ENCODE peak calls at places on chromosomes 11 and 22, in five cellular contexts. M is astrocyte of the spinal cord, R is endothelial cell, V is AG09309, B is stomach. F is an unnamed sample.

GRCh38 chr11:113351490-113351889 is 36.1 kb upstream of the ANKK1 start:
- DNase-seq in M (no peak), R (no peak), V (no peak), B (no peak), F (no peak)

GRCh38 chr11:73995247-73995646 is 12.6 kb upstream of the UCP2 start:
- DNase-seq in M (no peak), R (no peak), V (no peak), B (no peak), F (no peak)

GRCh38 chr11:131606936-131607335 is 236.5 kb downstream of the NTM start:
- DNase-seq in M (no peak), R (no peak), V (no peak), B (no peak), F (no peak)

GRCh38 chr11:83249972-83250593 is 36.1 kb downstream of the CCDC90B start:
- DNase-seq in M (peak; percentile 65), R (no peak), V (no peak), B (no peak), F (peak; percentile 39)

GRCh38 chr22:41657709-41658108 is 31.0 kb downstream of the SNU13 start:
- DNase-seq in M (no peak), R (no peak), V (no peak), B (no peak), F (no peak)

GRCh38 chr11:19978668-19979518 is 181.4 kb downstream of the DBX1 start:
- DNase-seq in M (peak; percentile 95), R (no peak), V (peak; percentile 64), B (no peak), F (no peak)

GRCh38 chr22:18068381-18068988 is 9.3 kb upstream of the PEX26 start:
- DNase-seq in M (no peak), R (no peak), V (no peak), B (no peak), F (no peak)

GRCh38 chr11:42205518-42205917 is 746.1 kb upstream of the LRRC4C start:
- DNase-seq in M (no peak), R (no peak), V (no peak), B (no peak), F (no peak)

GRCh38 chr11:8707541-8708270 is 25.1 kb downstream of the RPL27A start:
- DNase-seq in M (peak; percentile 15), R (no peak), V (no peak), B (no peak), F (no peak)

GRCh38 chr11:41281131-41281742 is 178.2 kb downstream of the LRRC4C start:
- DNase-seq in M (peak; percentile 46), R (no peak), V (peak; percentile 7), B (no peak), F (no peak)

GRCh38 chr11:95925011-95925410 is 1.1 kb upstream of the MTMR2 start:
- DNase-seq in M (peak; percentile 37), R (no peak), V (no peak), B (no peak), F (peak; percentile 4)

DNA sequence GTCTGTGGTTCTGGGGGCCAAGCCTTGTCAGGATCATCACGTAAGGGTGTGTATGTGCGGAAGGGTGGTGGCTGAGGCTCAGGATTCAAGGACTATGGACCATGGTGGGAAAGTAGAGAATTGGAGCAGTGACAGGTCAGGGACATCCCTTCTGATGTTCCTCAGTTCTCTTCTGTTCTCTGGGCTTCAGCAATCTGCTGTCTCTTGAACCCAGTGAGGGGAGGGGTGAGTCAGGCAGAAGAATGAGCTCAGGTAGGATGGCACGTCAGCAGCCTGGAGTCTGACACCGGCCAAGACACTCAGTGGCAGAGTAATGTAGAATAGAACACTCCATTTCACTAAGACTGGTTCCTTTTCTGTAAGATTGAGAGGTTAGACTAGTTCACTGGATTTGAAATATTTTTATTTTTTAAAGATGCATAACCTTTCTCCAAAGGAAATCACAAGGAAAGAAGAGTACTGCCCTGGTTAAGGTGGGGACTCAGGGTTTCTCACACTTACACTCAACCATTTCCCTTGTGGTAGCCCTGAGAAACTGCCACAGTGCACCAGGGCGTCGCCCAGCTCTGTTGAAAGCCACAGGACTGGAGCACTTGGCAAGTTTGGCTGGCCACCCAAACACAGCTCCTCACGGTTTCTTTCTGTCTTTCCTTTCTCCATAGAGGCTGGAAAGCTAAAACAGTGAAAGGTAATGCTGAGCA is 23.2 kb upstream of the MICAL2 start:
- DNase-seq in M (peak; percentile 79), R (no peak), V (peak; percentile 64), B (no peak), F (no peak)
- TF ChIP-seq CTCF in M (peak; percentile 33), R (no peak), V (peak; percentile 30), B (peak; percentile 20), F (no peak)

GRCh38 chr11:1382831-1383607 is 6.7 kb upstream of the BRSK2 start:
- DNase-seq in M (peak; percentile 37), R (peak; percentile 61), V (no peak), B (peak; percentile 83), F (peak; percentile 81)
- TF ChIP-seq CTCF in M (no peak), R (no peak), V (no peak), B (no peak), F (no peak)

DNA sequence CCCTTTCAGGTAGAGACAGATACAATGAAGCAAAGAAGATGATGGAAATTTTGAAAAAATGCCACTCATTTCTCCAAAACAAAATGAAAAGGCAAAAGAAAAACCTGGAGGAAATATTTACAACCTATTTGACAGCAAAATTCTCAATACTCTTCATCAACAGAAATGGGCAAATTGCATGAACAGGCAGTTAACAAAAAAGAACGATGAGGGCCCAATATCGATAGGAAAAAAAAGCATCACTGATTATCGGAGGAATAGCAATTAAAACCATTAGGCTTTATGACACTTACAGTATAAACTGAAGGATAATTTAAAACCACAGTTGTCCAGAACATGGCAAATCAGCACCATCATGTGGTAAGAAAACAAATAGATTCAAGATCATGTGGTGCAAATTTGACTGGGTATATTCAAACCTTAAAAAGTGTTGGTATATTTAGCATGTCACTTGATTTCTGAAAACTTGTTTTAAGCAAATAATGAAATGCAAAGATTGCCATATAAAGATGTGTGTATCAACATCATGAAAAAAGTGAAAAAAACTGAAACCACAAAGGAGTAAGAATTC is 222.9 kb downstream of the BRD1 start:
- DNase-seq in M (no peak), R (no peak), V (no peak), B (no peak), F (no peak)
- TF ChIP-seq CTCF in M (no peak), R (no peak), V (no peak), B (no peak), F (no peak)

GRCh38 chr22:27810566-27810965 is 9.0 kb upstream of the MN1 start:
- DNase-seq in M (no peak), R (no peak), V (peak; percentile 18), B (peak; percentile 73), F (peak; percentile 42)
- TF ChIP-seq CTCF in M (no peak), R (no peak), V (no peak), B (no peak), F (no peak)

GRCh38 chr11:86360775-86361395 is 13.8 kb upstream of the CCDC81 start:
- DNase-seq in M (peak; percentile 67), R (no peak), V (no peak), B (no peak), F (peak; percentile 48)
- TF ChIP-seq CTCF in M (peak; percentile 48), R (no peak), V (peak; percentile 47), B (no peak), F (peak; percentile 55)

DNA sequence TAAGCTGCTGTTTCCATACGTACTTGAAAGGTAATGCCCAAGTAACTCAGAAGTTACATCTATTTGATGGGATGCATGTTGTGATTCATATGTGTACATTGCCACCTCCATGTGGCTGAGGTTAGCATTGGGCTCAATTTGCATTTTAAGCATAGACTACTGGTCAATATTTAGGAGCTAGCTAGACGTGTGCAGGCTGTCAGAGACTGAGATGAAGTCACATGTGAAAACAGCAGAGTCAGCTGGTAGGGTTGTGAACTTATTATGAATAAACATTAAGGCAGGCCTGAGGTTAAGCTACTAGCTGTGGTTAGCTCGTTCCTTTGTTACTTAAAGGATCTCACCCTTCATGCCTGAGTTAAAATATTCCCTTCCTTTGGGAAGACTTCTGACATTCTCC is 114.5 kb upstream of the MTNR1B start:
- DNase-seq in M (no peak), R (no peak), V (no peak), B (no peak), F (no peak)
- TF ChIP-seq CTCF in M (no peak), R (no peak), V (no peak), B (no peak), F (no peak)

GRCh38 chr11:67628710-67629385 is 889 bp downstream of the NUDT8 start:
- DNase-seq in M (no peak), R (no peak), V (no peak), B (no peak), F (no peak)

GRCh38 chr11:67630230-67630942 is 649 bp upstream of the NUDT8 start:
- DNase-seq in M (peak; percentile 97), R (peak; percentile 97), V (peak; percentile 83), B (peak; percentile 99), F (peak; percentile 100)

GRCh38 chr11:67630943-67631331 is 1.2 kb upstream of the NUDT8 start:
- DNase-seq in M (no peak), R (no peak), V (no peak), B (no peak), F (no peak)

GRCh38 chr11:67627788-67628624 is 1.7 kb downstream of the NUDT8 start:
- DNase-seq in M (no peak), R (no peak), V (no peak), B (no peak), F (no peak)

GRCh38 chr11:67629386-67630229 is at the start of gene NUDT8:
- DNase-seq in M (peak; percentile 81), R (peak; percentile 81), V (no peak), B (peak; percentile 89), F (peak; percentile 94)
- TF ChIP-seq CTCF in M (peak; percentile 78), R (peak; percentile 94), V (peak; percentile 87), B (peak; percentile 90), F (peak; percentile 87)

GRCh38 chr11:66126808-66127555 is 56.9 kb downstream of the PACS1 start:
- DNase-seq in M (peak; percentile 71), R (peak; percentile 18), V (no peak), B (peak; percentile 56), F (no peak)
- TF ChIP-seq CTCF in M (no peak), R (no peak), V (no peak), B (no peak), F (no peak)

F was measured in neural progenitor cell.